ENCODE peak calls at places on chromosomes 11 and 22, in eight cellular contexts. One of them, this sample, is unnamed.

GRCh38 chr11:71302911-71303310 is 50.5 kb upstream of the SHANK2 start:
- DNase-seq in hypothalamus: no peak
- DNase-seq in fibroblast of mammary gland: no peak
- DNase-seq in nephron progenitor cell: no peak
- DNase-seq in NCI-H187 treated with DMSO at 0.1 percent for 48 hours: no peak
- DNase-seq in effector CD4-positive, alpha-beta T cell: no peak
- DNase-seq in substantia nigra: no peak
- DNase-seq in fibroblast of the conjunctiva: no peak
- DNase-seq in this sample: no peak

GRCh38 chr11:120608760-120609211 is 97.2 kb downstream of the GRIK4 start:
- DNase-seq in hypothalamus: no peak
- DNase-seq in fibroblast of mammary gland: peak
- DNase-seq in nephron progenitor cell: no peak
- DNase-seq in NCI-H187 treated with DMSO at 0.1 percent for 48 hours: no peak
- DNase-seq in effector CD4-positive, alpha-beta T cell: no peak
- DNase-seq in substantia nigra: no peak
- DNase-seq in fibroblast of the conjunctiva: no peak
- DNase-seq in this sample: no peak

GRCh38 chr11:7571640-7572000 is 57.8 kb downstream of the PPFIBP2 start:
- DNase-seq in hypothalamus: peak
- DNase-seq in fibroblast of mammary gland: peak
- DNase-seq in nephron progenitor cell: peak
- DNase-seq in NCI-H187 treated with DMSO at 0.1 percent for 48 hours: peak
- DNase-seq in effector CD4-positive, alpha-beta T cell: no peak
- DNase-seq in substantia nigra: peak
- DNase-seq in fibroblast of the conjunctiva: peak
- DNase-seq in this sample: peak

GRCh38 chr11:102793677-102794290 is 4.2 kb downstream of the MMP1 start:
- DNase-seq in hypothalamus: no peak
- DNase-seq in fibroblast of mammary gland: no peak
- DNase-seq in nephron progenitor cell: no peak
- DNase-seq in NCI-H187 treated with DMSO at 0.1 percent for 48 hours: no peak
- DNase-seq in effector CD4-positive, alpha-beta T cell: no peak
- DNase-seq in substantia nigra: no peak
- DNase-seq in fibroblast of the conjunctiva: no peak
- DNase-seq in this sample: no peak

GRCh38 chr22:40196628-40197027 is 18.9 kb downstream of the TNRC6B start:
- DNase-seq in hypothalamus: no peak
- DNase-seq in fibroblast of mammary gland: peak
- DNase-seq in nephron progenitor cell: no peak
- DNase-seq in NCI-H187 treated with DMSO at 0.1 percent for 48 hours: no peak
- DNase-seq in effector CD4-positive, alpha-beta T cell: no peak
- DNase-seq in substantia nigra: no peak
- DNase-seq in fibroblast of the conjunctiva: peak
- DNase-seq in this sample: peak

GRCh38 chr22:22380098-22381030 is 128.2 kb downstream of the ZNF280B start:
- DNase-seq in hypothalamus: no peak
- DNase-seq in fibroblast of mammary gland: no peak
- DNase-seq in nephron progenitor cell: peak
- DNase-seq in NCI-H187 treated with DMSO at 0.1 percent for 48 hours: no peak
- DNase-seq in effector CD4-positive, alpha-beta T cell: no peak
- DNase-seq in substantia nigra: no peak
- DNase-seq in fibroblast of the conjunctiva: no peak
- DNase-seq in this sample: no peak

GRCh38 chr11:62957147-62957546 is 27.6 kb downstream of the SLC22A6 start:
- DNase-seq in hypothalamus: no peak
- DNase-seq in fibroblast of mammary gland: no peak
- DNase-seq in nephron progenitor cell: no peak
- DNase-seq in NCI-H187 treated with DMSO at 0.1 percent for 48 hours: no peak
- DNase-seq in effector CD4-positive, alpha-beta T cell: no peak
- DNase-seq in substantia nigra: no peak
- DNase-seq in fibroblast of the conjunctiva: no peak
- DNase-seq in this sample: no peak

GRCh38 chr11:64564947-64565889 is 25.8 kb upstream of the SLC22A12 start:
- DNase-seq in hypothalamus: no peak
- DNase-seq in fibroblast of mammary gland: no peak
- DNase-seq in nephron progenitor cell: no peak
- DNase-seq in NCI-H187 treated with DMSO at 0.1 percent for 48 hours: no peak
- DNase-seq in effector CD4-positive, alpha-beta T cell: no peak
- DNase-seq in substantia nigra: no peak
- DNase-seq in fibroblast of the conjunctiva: no peak
- DNase-seq in this sample: no peak

GRCh38 chr11:772429-773390 is 4.6 kb downstream of the GATD1 start:
- DNase-seq in hypothalamus: peak
- DNase-seq in fibroblast of mammary gland: no peak
- DNase-seq in nephron progenitor cell: no peak
- DNase-seq in NCI-H187 treated with DMSO at 0.1 percent for 48 hours: no peak
- DNase-seq in effector CD4-positive, alpha-beta T cell: no peak
- DNase-seq in substantia nigra: peak
- DNase-seq in fibroblast of the conjunctiva: no peak
- DNase-seq in this sample: no peak

GRCh38 chr11:2549491-2549875 is 104.7 kb downstream of the KCNQ1 start:
- DNase-seq in hypothalamus: no peak
- DNase-seq in fibroblast of mammary gland: no peak
- DNase-seq in nephron progenitor cell: no peak
- DNase-seq in NCI-H187 treated with DMSO at 0.1 percent for 48 hours: no peak
- DNase-seq in effector CD4-positive, alpha-beta T cell: no peak
- DNase-seq in substantia nigra: no peak
- DNase-seq in fibroblast of the conjunctiva: no peak
- DNase-seq in this sample: no peak

GRCh38 chr11:2382927-2383822 is 6.1 kb downstream of the CD81 start:
- DNase-seq in hypothalamus: peak
- DNase-seq in fibroblast of mammary gland: peak
- DNase-seq in nephron progenitor cell: no peak
- DNase-seq in NCI-H187 treated with DMSO at 0.1 percent for 48 hours: no peak
- DNase-seq in effector CD4-positive, alpha-beta T cell: no peak
- DNase-seq in substantia nigra: peak
- DNase-seq in fibroblast of the conjunctiva: no peak
- DNase-seq in this sample: no peak

GRCh38 chr22:46239261-46240048 is 10.6 kb downstream of the CDPF1 start:
- DNase-seq in hypothalamus: no peak
- DNase-seq in fibroblast of mammary gland: no peak
- DNase-seq in nephron progenitor cell: no peak
- DNase-seq in NCI-H187 treated with DMSO at 0.1 percent for 48 hours: no peak
- DNase-seq in effector CD4-positive, alpha-beta T cell: no peak
- DNase-seq in substantia nigra: no peak
- DNase-seq in fibroblast of the conjunctiva: no peak
- DNase-seq in this sample: no peak

GRCh38 chr22:43681724-43682360 is 130.3 kb downstream of the EFCAB6 start:
- DNase-seq in hypothalamus: no peak
- DNase-seq in fibroblast of mammary gland: no peak
- DNase-seq in nephron progenitor cell: no peak
- DNase-seq in NCI-H187 treated with DMSO at 0.1 percent for 48 hours: no peak
- DNase-seq in effector CD4-positive, alpha-beta T cell: no peak
- DNase-seq in substantia nigra: no peak
- DNase-seq in fibroblast of the conjunctiva: no peak
- DNase-seq in this sample: no peak

This sample was measured in SJSA1.